ENCODE peak calls at places on chromosomes 12 and 14, in five cellular contexts. One of them, this sample, is unnamed.

GRCh38 chr14:54981698-54982097 is 45.2 kb downstream of the WDHD1 start:
- DNase-seq in lung: no peak
- DNase-seq in CD8-positive, alpha-beta memory T cell: no peak
- DNase-seq in CD4-positive, CD25-positive, alpha-beta regulatory T cell: peak; percentile 14
- DNase-seq in upper lobe of left lung: peak; percentile 52
- DNase-seq in this sample: no peak

GRCh38 chr12:105878964-105879363 is 259.8 kb downstream of the NUAK1 start:
- DNase-seq in CD8-positive, alpha-beta memory T cell: no peak
- DNase-seq in lung: no peak
- DNase-seq in CD4-positive, CD25-positive, alpha-beta regulatory T cell: no peak
- DNase-seq in upper lobe of left lung: no peak
- DNase-seq in this sample: no peak

GRCh38 chr14:52380294-52380693 is 66.2 kb downstream of the PTGER2 start:
- DNase-seq in upper lobe of left lung: no peak
- DNase-seq in CD4-positive, CD25-positive, alpha-beta regulatory T cell: no peak
- DNase-seq in lung: no peak
- DNase-seq in CD8-positive, alpha-beta memory T cell: no peak
- DNase-seq in this sample: no peak

GRCh38 chr12:43329381-43329780 is 222.6 kb downstream of the ADAMTS20 start:
- DNase-seq in lung: no peak
- DNase-seq in upper lobe of left lung: no peak
- DNase-seq in CD8-positive, alpha-beta memory T cell: no peak
- DNase-seq in CD4-positive, CD25-positive, alpha-beta regulatory T cell: no peak
- DNase-seq in this sample: no peak

GRCh38 chr14:94043111-94043755 is 17.1 kb downstream of the OTUB2 start:
- DNase-seq in CD4-positive, CD25-positive, alpha-beta regulatory T cell: no peak
- DNase-seq in CD8-positive, alpha-beta memory T cell: no peak
- DNase-seq in upper lobe of left lung: peak; percentile 65
- DNase-seq in lung: no peak
- DNase-seq in this sample: no peak

GRCh38 chr12:20681334-20681733 is 13.8 kb upstream of the SLCO1C1 start:
- DNase-seq in CD8-positive, alpha-beta memory T cell: no peak
- DNase-seq in upper lobe of left lung: no peak
- DNase-seq in CD4-positive, CD25-positive, alpha-beta regulatory T cell: no peak
- DNase-seq in lung: no peak
- DNase-seq in this sample: no peak

GRCh38 chr12:58395470-58395869 is 454.1 kb downstream of the ATP23 start:
- DNase-seq in upper lobe of left lung: peak; percentile 5
- DNase-seq in lung: no peak
- DNase-seq in CD4-positive, CD25-positive, alpha-beta regulatory T cell: no peak
- DNase-seq in CD8-positive, alpha-beta memory T cell: no peak
- DNase-seq in this sample: no peak

GRCh38 chr14:52235434-52235833 is 32.1 kb upstream of the PTGDR start:
- DNase-seq in CD8-positive, alpha-beta memory T cell: no peak
- DNase-seq in lung: no peak
- DNase-seq in CD4-positive, CD25-positive, alpha-beta regulatory T cell: no peak
- DNase-seq in upper lobe of left lung: no peak
- DNase-seq in this sample: no peak

DNA sequence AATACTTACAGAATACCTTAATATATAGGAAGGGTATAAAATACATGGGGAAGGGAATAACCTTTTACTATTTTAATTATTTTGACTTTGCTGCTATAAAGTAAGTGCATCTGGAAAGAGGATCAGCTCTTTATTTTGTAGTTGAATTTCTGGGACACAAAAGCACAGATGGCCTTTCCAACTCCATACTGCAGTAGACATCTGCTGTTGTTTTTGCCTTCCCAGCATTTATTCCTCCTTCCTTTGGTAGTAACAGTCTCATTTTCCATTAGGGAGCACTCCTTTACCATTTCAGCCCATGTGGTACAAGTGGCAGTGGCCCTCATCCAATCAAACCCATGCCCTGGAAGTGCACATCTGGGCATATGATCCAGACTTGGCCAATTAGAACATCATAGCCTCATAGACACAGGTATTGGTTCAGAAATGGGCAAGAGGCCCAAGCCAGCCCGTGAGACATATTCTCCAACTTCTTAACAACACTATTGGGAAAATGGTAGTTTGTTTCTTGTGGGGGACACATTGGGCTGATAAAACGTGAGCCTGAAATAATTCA is 64.8 kb upstream of the YARS2 start:
- DNase-seq in CD4-positive, CD25-positive, alpha-beta regulatory T cell: no peak
- DNase-seq in CD8-positive, alpha-beta memory T cell: no peak
- DNase-seq in lung: no peak
- DNase-seq in upper lobe of left lung: no peak
- DNase-seq in this sample: no peak
- H3K27ac ChIP-seq in CD4-positive, CD25-positive, alpha-beta regulatory T cell: no peak overlapping the region
- H3K27ac ChIP-seq in CD8-positive, alpha-beta memory T cell: no peak overlapping the region
- H3K27ac ChIP-seq in lung: peak overlapping the region; percentile 84
- H3K27ac ChIP-seq in upper lobe of left lung: no peak overlapping the region
- H3K27ac ChIP-seq in this sample: peak overlapping the region; percentile 82

DNA sequence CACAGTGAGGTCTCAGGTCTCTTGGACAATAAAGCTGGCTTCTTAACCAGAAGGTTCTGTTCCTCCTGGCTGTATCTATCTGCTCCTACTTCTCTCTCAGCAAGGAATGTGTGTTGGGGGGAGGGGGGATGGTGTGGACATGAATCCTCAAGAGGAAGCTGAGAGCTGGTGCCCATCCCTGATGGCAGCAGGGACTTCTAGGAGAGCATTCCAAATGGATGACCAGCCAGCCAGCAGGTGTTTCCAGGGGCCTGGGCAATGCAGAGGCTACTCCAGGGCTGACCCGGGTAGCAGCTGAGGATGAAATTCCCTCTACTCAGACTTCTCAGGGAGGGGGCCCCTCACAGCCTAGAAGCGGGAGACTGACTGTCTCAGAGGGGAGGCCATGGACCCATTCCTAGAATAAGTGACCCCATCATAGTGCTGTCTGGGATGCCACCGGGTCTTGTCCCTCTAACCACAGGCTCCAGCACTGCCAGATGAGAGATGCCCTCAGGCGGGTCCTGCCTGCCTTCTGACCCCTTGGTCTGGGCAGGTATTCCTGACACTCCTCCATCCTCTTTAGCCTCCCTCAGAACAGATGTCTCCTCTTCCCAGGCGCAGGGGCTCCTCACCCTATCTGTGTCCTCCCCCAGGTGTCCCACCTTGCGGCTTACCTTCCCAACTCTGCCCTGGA is 1.2 kb downstream of the RAB15 start:
- DNase-seq in CD4-positive, CD25-positive, alpha-beta regulatory T cell: no peak
- DNase-seq in CD8-positive, alpha-beta memory T cell: no peak
- DNase-seq in lung: peak; percentile 40
- DNase-seq in upper lobe of left lung: no peak
- DNase-seq in this sample: no peak
- H3K9me3 ChIP-seq in CD4-positive, CD25-positive, alpha-beta regulatory T cell: no peaks in the 10 kb centered on the region
- H3K9me3 ChIP-seq in CD8-positive, alpha-beta memory T cell: no peaks in the 10 kb centered on the region
- H3K9me3 ChIP-seq in lung: no peaks in the 10 kb centered on the region
- H3K9me3 ChIP-seq in upper lobe of left lung: no peaks in the 10 kb centered on the region
- H3K9me3 ChIP-seq in this sample: no peaks in the 10 kb centered on the region

GRCh38 chr14:22939684-22940083 is 10.5 kb upstream of the PRMT5 start:
- DNase-seq in CD4-positive, CD25-positive, alpha-beta regulatory T cell: no peak
- DNase-seq in CD8-positive, alpha-beta memory T cell: no peak
- DNase-seq in lung: no peak
- DNase-seq in upper lobe of left lung: no peak
- DNase-seq in this sample: no peak
- H3K27ac ChIP-seq in CD4-positive, CD25-positive, alpha-beta regulatory T cell: no peak overlapping the region
- H3K27ac ChIP-seq in CD8-positive, alpha-beta memory T cell: no peak overlapping the region
- H3K27ac ChIP-seq in lung: no peak overlapping the region
- H3K27ac ChIP-seq in upper lobe of left lung: no peak overlapping the region
- H3K27ac ChIP-seq in this sample: no peak overlapping the region

GRCh38 chr14:106508216-106508615 is 981.8 kb downstream of the TMEM121 start:
- DNase-seq in CD8-positive, alpha-beta memory T cell: no peak
- DNase-seq in lung: no peak
- DNase-seq in CD4-positive, CD25-positive, alpha-beta regulatory T cell: no peak
- DNase-seq in upper lobe of left lung: no peak
- DNase-seq in this sample: no peak
- H3K9me3 ChIP-seq in CD8-positive, alpha-beta memory T cell: no peaks in the 10 kb centered on the region
- H3K9me3 ChIP-seq in lung: no peaks in the 10 kb centered on the region
- H3K9me3 ChIP-seq in CD4-positive, CD25-positive, alpha-beta regulatory T cell: no peaks in the 10 kb centered on the region
- H3K9me3 ChIP-seq in upper lobe of left lung: no peaks in the 10 kb centered on the region
- H3K9me3 ChIP-seq in this sample: no peaks in the 10 kb centered on the region

GRCh38 chr12:111569363-111570089 is 29.6 kb downstream of the ATXN2 start:
- DNase-seq in CD8-positive, alpha-beta memory T cell: no peak
- DNase-seq in upper lobe of left lung: no peak
- DNase-seq in lung: no peak
- DNase-seq in CD4-positive, CD25-positive, alpha-beta regulatory T cell: no peak
- DNase-seq in this sample: no peak
- H3K27ac ChIP-seq in CD8-positive, alpha-beta memory T cell: no peak overlapping the region
- H3K27ac ChIP-seq in upper lobe of left lung: no peak overlapping the region
- H3K27ac ChIP-seq in lung: no peak overlapping the region
- H3K27ac ChIP-seq in CD4-positive, CD25-positive, alpha-beta regulatory T cell: no peak overlapping the region
- H3K27ac ChIP-seq in this sample: no peak overlapping the region